ENCODE peak calls at places on chromosomes 2 and 18, in eight cellular contexts. T, U, L, Y, Q, H, M and Z are unnamed samples.

GRCh38 chr18:43620936-43621335 is 343.6 kb upstream of the SYT4 start:
- DNase-seq in T (peak), U (no peak), L (peak), Y (peak), Q (no peak), H (no peak), M (peak), Z (no peak)

GRCh38 chr18:55353806-55354205 is 234.2 kb downstream of the TCF4 start:
- DNase-seq in T (no peak), U (no peak), L (no peak), Y (peak), Q (no peak), H (no peak), M (no peak), Z (no peak)

GRCh38 chr2:109736177-109736827 is 57.8 kb upstream of the RGPD5 start:
- DNase-seq in T (no peak), U (no peak), L (peak), Y (peak), Q (no peak), H (no peak), M (peak), Z (no peak)

GRCh38 chr18:63105636-63106316 is 213.8 kb downstream of the BCL2 start:
- DNase-seq in T (no peak), U (no peak), L (no peak), Y (no peak), Q (no peak), H (no peak), M (no peak), Z (no peak)

GRCh38 chr2:97718051-97718882 is 4.9 kb downstream of the ZAP70 start:
- DNase-seq in T (no peak), U (peak), L (no peak), Y (peak), Q (no peak), H (peak), M (no peak), Z (peak)

GRCh38 chr2:44205169-44205568 is 36.5 kb downstream of the PPM1B start:
- DNase-seq in T (no peak), U (no peak), L (no peak), Y (no peak), Q (no peak), H (no peak), M (no peak), Z (no peak)

GRCh38 chr2:186459009-186459408 is 27.1 kb upstream of the ZC3H15 start:
- DNase-seq in T (no peak), U (no peak), L (peak), Y (no peak), Q (no peak), H (no peak), M (no peak), Z (no peak)

GRCh38 chr2:99803846-99804245 is 314.0 kb upstream of the REV1 start:
- DNase-seq in T (no peak), U (no peak), L (no peak), Y (no peak), Q (no peak), H (no peak), M (no peak), Z (no peak)

GRCh38 chr18:3723554-3723953 is 273.6 kb downstream of the TGIF1 start:
- DNase-seq in T (no peak), U (no peak), L (no peak), Y (no peak), Q (no peak), H (no peak), M (no peak), Z (no peak)

GRCh38 chr18:60277855-60278480 is 94.6 kb downstream of the MC4R start:
- DNase-seq in T (no peak), U (no peak), L (no peak), Y (no peak), Q (no peak), H (no peak), M (no peak), Z (no peak)

GRCh38 chr2:30265441-30266015 is 34.2 kb downstream of the LBH start:
- DNase-seq in T (no peak), U (no peak), L (no peak), Y (no peak), Q (no peak), H (no peak), M (no peak), Z (no peak)

GRCh38 chr18:62863629-62864028 is 148.3 kb downstream of the PHLPP1 start:
- DNase-seq in T (no peak), U (no peak), L (no peak), Y (no peak), Q (no peak), H (no peak), M (no peak), Z (no peak)

GRCh38 chr18:8933714-8934284 is 168.7 kb upstream of the NDUFV2 start:
- DNase-seq in T (no peak), U (no peak), L (no peak), Y (no peak), Q (no peak), H (no peak), M (no peak), Z (no peak)

GRCh38 chr18:76480913-76481312 is 14.1 kb downstream of the ZNF516 start:
- DNase-seq in T (no peak), U (no peak), L (no peak), Y (no peak), Q (no peak), H (no peak), M (no peak), Z (no peak)

GRCh38 chr2:232981356-232981755 is 31.7 kb downstream of the NGEF start:
- DNase-seq in T (no peak), U (no peak), L (no peak), Y (no peak), Q (no peak), H (no peak), M (no peak), Z (no peak)

GRCh38 chr2:41180392-41180791 is 728.5 kb upstream of the SLC8A1 start:
- DNase-seq in T (no peak), U (no peak), L (no peak), Y (peak), Q (no peak), H (no peak), M (no peak), Z (no peak)

GRCh38 chr2:111119004-111119846 is 1.5 kb upstream of the BCL2L11 start:
- DNase-seq in T (no peak), U (no peak), L (peak), Y (no peak), Q (no peak), H (peak), M (no peak), Z (peak)

GRCh38 chr18:52907942-52908341 is 567.9 kb downstream of the DCC start:
- DNase-seq in T (no peak), U (no peak), L (no peak), Y (no peak), Q (no peak), H (no peak), M (no peak), Z (no peak)